ENCODE peak calls at places on chromosomes 4 and X, in eight cellular contexts. R is prostate gland; U is HCT116; C is BJ; M is right atrium auricular region; B is ovary; Y is adipocyte; A is CD4-positive, CD25-positive, alpha-beta regulatory T cell. F is an unnamed sample.

GRCh38 chr4:29708473-29708872 is 1011.7 kb upstream of the PCDH7 start:
- DNase-seq in R (no peak), M (no peak), B (no peak), Y (peak; percentile 70), A (no peak), C (peak; percentile 5), U (no peak), F (no peak)

GRCh38 chrX:40202456-40202855 is 104.7 kb upstream of the BCOR start:
- DNase-seq in M (no peak), U (no peak), A (no peak), Y (no peak), B (no peak), C (no peak), R (no peak), F (no peak)

GRCh38 chr4:94426783-94427182 is 25.0 kb upstream of the PDLIM5 start:
- DNase-seq in A (no peak), Y (no peak), M (no peak), U (no peak), C (no peak), R (no peak), B (no peak), F (no peak)

GRCh38 chrX:125289209-125289608 is 30.5 kb upstream of the TEX13C start:
- DNase-seq in C (no peak), M (no peak), R (no peak), A (no peak), Y (no peak), U (no peak), B (no peak), F (no peak)

GRCh38 chrX:20254712-20255299 is 11.9 kb downstream of the RPS6KA3 start:
- DNase-seq in C (no peak), M (no peak), B (no peak), R (no peak), U (no peak), A (no peak), Y (peak; percentile 28), F (no peak)

GRCh38 chr4:88697113-88697512 is 516 bp downstream of the NAP1L5 start:
- DNase-seq in U (no peak), B (peak; percentile 55), M (no peak), Y (peak; percentile 65), R (no peak), A (peak; percentile 6), C (no peak), F (peak; percentile 28)

GRCh38 chrX:27399146-27399456 is 64.0 kb downstream of the PPP4R3C start:
- DNase-seq in C (no peak), U (no peak), A (no peak), Y (no peak), M (no peak), R (no peak), B (no peak), F (no peak)

GRCh38 chr4:22522706-22523501 is 7.0 kb upstream of the ADGRA3 start:
- DNase-seq in R (no peak), U (no peak), Y (no peak), B (no peak), A (no peak), C (no peak), M (no peak), F (no peak)

GRCh38 chr4:187565416-187565815 is 430.2 kb upstream of the ZFP42 start:
- DNase-seq in B (no peak), U (no peak), A (no peak), R (no peak), Y (no peak), C (no peak), M (no peak), F (peak; percentile 37)

GRCh38 chr4:143773998-143774898 is 73.8 kb upstream of the FREM3 start:
- DNase-seq in B (no peak), U (peak; percentile 58), R (peak; percentile 28), Y (peak; percentile 78), M (no peak), A (peak; percentile 16), C (no peak), F (peak; percentile 6)

GRCh38 chrX:19785647-19786046 is 101.8 kb downstream of the SH3KBP1 start:
- DNase-seq in C (no peak), U (no peak), A (no peak), B (no peak), M (no peak), R (no peak), Y (no peak), F (no peak)

GRCh38 chr4:93791570-93792195 is 36.9 kb upstream of the ATOH1 start:
- DNase-seq in R (peak; percentile 32), B (peak; percentile 47), M (no peak), U (peak; percentile 55), A (no peak), C (no peak), Y (peak; percentile 87), F (peak; percentile 52)

DNA sequence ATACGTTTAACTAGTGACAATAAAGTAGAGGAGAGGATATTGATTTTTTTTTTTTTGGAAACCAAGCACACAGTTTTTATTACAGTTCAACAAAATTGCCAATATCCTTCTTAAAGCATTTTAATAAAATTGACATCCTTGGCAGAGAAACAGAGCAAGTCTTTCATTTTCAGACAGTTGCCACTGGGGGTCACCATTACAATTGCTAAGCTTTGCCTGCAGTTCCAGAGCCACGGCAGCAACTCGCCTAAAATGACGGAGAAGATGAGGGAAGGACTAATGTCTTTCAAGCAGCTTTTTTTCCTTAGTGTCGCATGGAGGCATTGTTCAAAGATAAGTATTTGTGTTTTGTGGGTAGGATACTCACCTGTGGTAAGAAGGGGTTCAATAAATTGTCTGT is 507.8 kb upstream of the ARX start:
- DNase-seq in R (peak; percentile 3), A (no peak), C (no peak), Y (peak; percentile 52), M (no peak), B (no peak), U (peak; percentile 6), F (peak; percentile 59)
- H3K4me3 ChIP-seq in R (no peak overlapping the region), A (no peak overlapping the region), C (no peak overlapping the region), Y (no peak overlapping the region), M (no peak overlapping the region), B (no peak overlapping the region), U (no peak overlapping the region), F (no peak overlapping the region)

GRCh38 chr4:41624765-41625164 is 86.8 kb downstream of the LIMCH1 start:
- DNase-seq in C (no peak), Y (no peak), U (no peak), M (no peak), B (no peak), A (no peak), R (no peak), F (no peak)
- H3K36me3 ChIP-seq in C (no peaks in the 10 kb centered on the region), Y (no peaks in the 10 kb centered on the region), U (no peaks in the 10 kb centered on the region), M (peaks cover 9% of the 10 kb centered on the region), B (no peaks in the 10 kb centered on the region), A (no peaks in the 10 kb centered on the region), R (no peaks in the 10 kb centered on the region), F (no peaks in the 10 kb centered on the region)

DNA sequence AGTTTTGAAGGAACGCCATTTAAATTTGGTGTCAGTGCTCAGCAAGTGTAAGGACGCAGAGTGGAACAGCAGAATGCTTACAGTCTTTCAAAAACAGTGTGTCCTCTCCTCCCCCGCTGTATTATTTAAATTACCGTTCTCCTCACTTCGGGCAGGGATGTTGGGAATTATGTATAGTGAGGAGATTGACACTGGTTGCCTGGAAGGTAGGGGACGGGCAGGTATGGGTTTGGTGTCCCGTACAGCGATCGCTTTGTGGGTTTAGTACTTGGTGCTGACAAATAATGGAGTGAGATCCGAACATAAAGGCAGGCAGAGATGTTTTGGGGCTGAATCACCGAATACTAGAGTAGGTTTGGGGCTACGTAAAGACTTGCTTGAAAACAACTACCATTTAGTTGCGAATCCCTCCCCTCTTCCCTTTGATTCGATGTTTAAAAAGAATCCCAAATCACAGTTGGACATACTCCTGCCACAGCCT is 2.1 kb upstream of the NKX3-2 start:
- DNase-seq in M (no peak), C (no peak), U (no peak), A (no peak), R (no peak), Y (no peak), B (no peak), F (peak; percentile 21)
- H3K27me3 ChIP-seq in M (peaks cover 56% of the 10 kb centered on the region), C (peaks cover 34% of the 10 kb centered on the region), U (no peaks in the 10 kb centered on the region), A (peaks cover 38% of the 10 kb centered on the region), R (peaks cover 33% of the 10 kb centered on the region), Y (peaks cover 58% of the 10 kb centered on the region), B (peaks cover 9% of the 10 kb centered on the region), F (peaks cover 76% of the 10 kb centered on the region)

GRCh38 chrX:1536712-1537030 is 314 bp downstream of the P2RY8 start:
- DNase-seq in M (no peak), Y (no peak), U (no peak), R (no peak), B (peak; percentile 28), C (no peak), A (no peak), F (no peak)
- H3K4me3 ChIP-seq in M (peak overlapping the region; percentile 36), Y (no peak overlapping the region), U (no peak overlapping the region), R (peak overlapping the region; percentile 2), B (no peak overlapping the region), C (no peak overlapping the region), A (peak overlapping the region; percentile 98), F (no peak overlapping the region)

GRCh38 chrX:9318761-9319160 is 146.1 kb upstream of the TBL1X start:
- DNase-seq in M (no peak), C (no peak), Y (no peak), R (no peak), A (no peak), B (no peak), U (no peak), F (no peak)
- H3K36me3 ChIP-seq in M (no peaks in the 10 kb centered on the region), C (no peaks in the 10 kb centered on the region), Y (no peaks in the 10 kb centered on the region), R (no peaks in the 10 kb centered on the region), A (no peaks in the 10 kb centered on the region), B (no peaks in the 10 kb centered on the region), U (no peaks in the 10 kb centered on the region), F (no peaks in the 10 kb centered on the region)

GRCh38 chr4:833731-834367 is 7.9 kb upstream of the CPLX1 start:
- DNase-seq in R (no peak), C (no peak), B (no peak), Y (no peak), M (no peak), U (no peak), A (no peak), F (peak; percentile 61)

GRCh38 chr4:833156-833555 is 7.2 kb upstream of the CPLX1 start:
- DNase-seq in R (no peak), B (peak; percentile 6), U (no peak), C (no peak), Y (no peak), A (no peak), M (no peak), F (no peak)

GRCh38 chr4:832108-832507 is 6.2 kb upstream of the CPLX1 start:
- DNase-seq in M (no peak), R (no peak), C (no peak), Y (no peak), A (no peak), B (no peak), U (no peak), F (peak; percentile 48)

GRCh38 chr4:831483-831805 is 5.5 kb upstream of the CPLX1 start:
- DNase-seq in U (no peak), R (no peak), A (no peak), M (no peak), Y (no peak), C (no peak), B (no peak), F (peak; percentile 24)

DNA sequence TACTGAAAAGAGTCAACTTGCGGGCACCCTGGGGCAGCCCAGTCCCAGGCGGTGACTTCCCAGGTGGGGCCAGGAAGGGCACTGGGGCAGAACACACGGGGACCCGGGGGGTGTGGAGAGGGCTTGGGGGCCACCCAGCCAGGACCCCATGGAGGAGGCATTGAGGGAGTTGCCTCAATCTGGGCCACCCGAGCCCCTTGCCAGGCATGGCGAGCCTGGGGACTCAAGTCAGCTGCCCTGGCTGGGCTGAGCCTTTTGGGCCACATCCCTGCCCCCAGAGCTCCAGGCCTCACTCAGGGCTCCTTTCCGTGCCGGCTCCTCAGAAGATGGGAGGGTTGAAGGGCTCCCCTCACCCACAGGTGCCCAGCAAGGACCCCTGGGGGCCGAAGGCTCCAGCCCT is 6.6 kb upstream of the CPLX1 start:
- DNase-seq in C (no peak), Y (no peak), U (no peak), M (no peak), B (peak; percentile 4), A (no peak), R (no peak), F (peak; percentile 67)
- H3K27me3 ChIP-seq in C (peaks cover 13% of the 10 kb centered on the region), Y (peaks cover 44% of the 10 kb centered on the region), U (no peaks in the 10 kb centered on the region), M (no peaks in the 10 kb centered on the region), B (no peaks in the 10 kb centered on the region), A (no peaks in the 10 kb centered on the region), R (no peaks in the 10 kb centered on the region), F (peaks cover 9% of the 10 kb centered on the region)